ENCODE peak calls at places on chromosomes 6 and 20, in nine cellular contexts. J, O, K, N, S, A, W, Y and T are unnamed samples.

GRCh38 chr6:2751871-2752270 is 1.1 kb upstream of the MYLK4 start:
- DNase-seq in J (no peak), O (no peak), K (no peak), N (no peak), S (no peak), A (no peak), W (no peak), Y (no peak), T (no peak)

GRCh38 chr20:20407891-20408805 is 40.2 kb downstream of the INSM1 start:
- DNase-seq in J (peak; percentile 3), O (peak; percentile 22), K (peak; percentile 46), N (no peak), S (no peak), A (peak; percentile 61), W (peak; percentile 18), Y (peak; percentile 32), T (no peak)

GRCh38 chr6:131213501-131213990 is 78.3 kb downstream of the AKAP7 start:
- DNase-seq in J (no peak), O (no peak), K (no peak), N (no peak), S (no peak), A (no peak), W (peak; percentile 2), Y (peak; percentile 3), T (no peak)

GRCh38 chr20:60097285-60097684 is 139.1 kb downstream of the CDH26 start:
- DNase-seq in J (no peak), O (no peak), K (no peak), N (no peak), S (no peak), A (no peak), W (no peak), Y (no peak), T (no peak)

GRCh38 chr20:2692036-2692885 is at the start of gene EBF4:
- DNase-seq in J (no peak), O (no peak), K (peak; percentile 51), N (peak; percentile 52), S (no peak), A (no peak), W (peak; percentile 78), Y (peak; percentile 13), T (peak; percentile 7)

GRCh38 chr6:133632206-133632605 is 256.7 kb upstream of the TCF21 start:
- DNase-seq in J (no peak), O (no peak), K (no peak), N (no peak), S (no peak), A (peak; percentile 46), W (no peak), Y (peak; percentile 79), T (peak; percentile 35)

GRCh38 chr6:109292420-109292819 is 89.8 kb downstream of the CD164 start:
- DNase-seq in J (no peak), O (no peak), K (no peak), N (peak; percentile 34), S (no peak), A (no peak), W (no peak), Y (no peak), T (no peak)

GRCh38 chr6:154448448-154449096 is 61.9 kb downstream of the CNKSR3 start:
- DNase-seq in J (no peak), O (no peak), K (peak; percentile 43), N (no peak), S (no peak), A (no peak), W (no peak), Y (peak; percentile 90), T (no peak)

GRCh38 chr6:63740709-63741108 is 105.1 kb downstream of the PHF3 start:
- DNase-seq in J (peak; percentile 65), O (no peak), K (no peak), N (no peak), S (no peak), A (peak; percentile 85), W (no peak), Y (peak; percentile 74), T (peak; percentile 84)

GRCh38 chr6:118621799-118622470 is 29.5 kb downstream of the CEP85L start:
- DNase-seq in J (no peak), O (no peak), K (no peak), N (no peak), S (no peak), A (no peak), W (no peak), Y (no peak), T (no peak)

GRCh38 chr20:32538526-32538918 is 46.6 kb downstream of the NOL4L start:
- DNase-seq in J (no peak), O (no peak), K (peak; percentile 70), N (peak; percentile 46), S (no peak), A (no peak), W (no peak), Y (peak; percentile 51), T (no peak)

GRCh38 chr6:5562277-5562676 is 301.0 kb downstream of the FARS2 start:
- DNase-seq in J (no peak), O (no peak), K (no peak), N (no peak), S (no peak), A (no peak), W (no peak), Y (no peak), T (peak; percentile 13)

GRCh38 chr20:17612287-17612974 is 42.6 kb downstream of the DSTN start:
- DNase-seq in J (no peak), O (peak; percentile 39), K (peak; percentile 21), N (peak; percentile 36), S (no peak), A (no peak), W (no peak), Y (peak; percentile 80), T (peak; percentile 41)

GRCh38 chr6:128723667-128724066 is 159.3 kb upstream of the LAMA2 start:
- DNase-seq in J (no peak), O (no peak), K (peak; percentile 60), N (no peak), S (no peak), A (peak; percentile 85), W (no peak), Y (peak; percentile 20), T (peak; percentile 63)

GRCh38 chr20:16314722-16315121 is 258.5 kb downstream of the KIF16B start:
- DNase-seq in J (no peak), O (no peak), K (no peak), N (no peak), S (no peak), A (no peak), W (no peak), Y (no peak), T (no peak)

GRCh38 chr6:163782436-163783003 is 368.0 kb downstream of the QKI start:
- DNase-seq in J (no peak), O (no peak), K (peak; percentile 30), N (peak; percentile 42), S (no peak), A (no peak), W (no peak), Y (no peak), T (no peak)

GRCh38 chr6:27839303-27840081 is 72.7 kb downstream of the OR2B2 start:
- DNase-seq in J (no peak), O (peak; percentile 59), K (no peak), N (no peak), S (no peak), A (peak; percentile 88), W (peak; percentile 32), Y (peak; percentile 91), T (peak; percentile 61)
- H2AFZ ChIP-seq in J (no peak overlapping the region), O (no peak overlapping the region), K (no peak overlapping the region), N (no peak overlapping the region), S (peak overlapping the region; percentile 39), A (peak overlapping the region; percentile 45), W (no peak overlapping the region), Y (peak overlapping the region; percentile 80), T (peak overlapping the region; percentile 74)

GRCh38 chr6:1312444-1313363 is 806 bp downstream of the FOXQ1 start:
- DNase-seq in J (no peak), O (no peak), K (peak; percentile 71), N (peak; percentile 67), S (no peak), A (no peak), W (peak; percentile 66), Y (peak; percentile 42), T (peak; percentile 37)
- H2AFZ ChIP-seq in J (peak overlapping the region; percentile 90), O (no peak overlapping the region), K (peak overlapping the region; percentile 84), N (no peak overlapping the region), S (peak overlapping the region; percentile 74), A (peak overlapping the region; percentile 93), W (peak overlapping the region; percentile 85), Y (peak overlapping the region; percentile 70), T (peak overlapping the region; percentile 94)

GRCh38 chr6:35804996-35805736 is at the start of gene LHFPL5:
- DNase-seq in J (no peak), O (peak; percentile 32), K (peak; percentile 89), N (peak; percentile 83), S (peak; percentile 69), A (peak; percentile 60), W (peak; percentile 92), Y (peak; percentile 41), T (no peak)
- H2AFZ ChIP-seq in J (no peak within 1 kb of the TSS), O (peak within 1 kb of the TSS; percentile 76), K (peak within 1 kb of the TSS; percentile 93), N (no peak within 1 kb of the TSS), S (peak within 1 kb of the TSS; percentile 88), A (peak within 1 kb of the TSS; percentile 20), W (peak within 1 kb of the TSS; percentile 61), Y (no peak within 1 kb of the TSS), T (no peak within 1 kb of the TSS)

GRCh38 chr6:11773013-11773412 is 5.6 kb downstream of the ADTRP start:
- DNase-seq in J (no peak), O (no peak), K (no peak), N (no peak), S (no peak), A (no peak), W (no peak), Y (no peak), T (no peak)

GRCh38 chr6:11770546-11771466 is 7.8 kb downstream of the ADTRP start:
- DNase-seq in J (peak; percentile 89), O (no peak), K (peak; percentile 35), N (peak; percentile 64), S (no peak), A (peak; percentile 98), W (peak; percentile 16), Y (peak; percentile 99), T (peak; percentile 100)

GRCh38 chr6:11773581-11773980 is 5.0 kb downstream of the ADTRP start:
- DNase-seq in J (no peak), O (no peak), K (no peak), N (no peak), S (no peak), A (no peak), W (no peak), Y (no peak), T (no peak)

GRCh38 chr6:11771473-11772048 is 7.0 kb downstream of the ADTRP start:
- DNase-seq in J (no peak), O (no peak), K (no peak), N (no peak), S (no peak), A (peak; percentile 26), W (no peak), Y (peak; percentile 38), T (peak; percentile 77)

DNA sequence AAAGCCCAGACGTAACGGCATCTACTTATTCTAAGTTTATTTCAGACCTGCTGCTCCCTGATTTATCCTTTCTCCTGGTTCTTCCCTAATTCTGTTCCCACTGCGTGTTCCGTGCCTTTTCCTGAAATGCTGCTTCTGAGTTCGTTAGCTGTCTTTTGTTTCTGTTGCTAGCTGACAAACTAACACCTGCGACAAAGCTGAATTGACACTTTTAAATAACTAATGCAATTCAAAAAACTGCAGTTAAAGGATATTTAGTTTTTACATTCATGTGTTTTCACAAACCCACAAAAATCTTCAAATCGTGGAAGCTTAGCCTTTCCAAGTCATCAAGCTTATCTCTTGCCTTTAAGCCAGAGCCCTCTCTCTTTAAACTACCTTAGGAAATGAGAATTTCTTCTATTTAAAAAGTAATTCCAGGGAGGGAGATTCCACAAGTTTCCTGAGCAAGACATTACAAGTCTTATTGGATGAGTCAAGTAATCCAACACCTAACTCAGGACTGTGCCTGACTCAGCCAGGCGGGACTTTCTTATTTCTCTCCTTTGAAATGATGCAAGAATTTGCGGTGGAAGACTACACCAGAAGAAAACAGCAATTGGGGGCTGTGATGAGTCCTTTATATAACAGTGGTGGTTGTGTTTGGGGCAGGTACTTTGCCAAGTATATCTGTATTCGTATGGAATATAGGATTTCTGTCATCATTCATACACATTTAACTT is 6.3 kb downstream of the ADTRP start:
- DNase-seq in J (peak; percentile 76), O (no peak), K (no peak), N (no peak), S (no peak), A (peak; percentile 95), W (no peak), Y (peak; percentile 98), T (peak; percentile 98)
- H2AFZ ChIP-seq in J (peak overlapping the region; percentile 66), O (no peak overlapping the region), K (peak overlapping the region; percentile 4), N (no peak overlapping the region), S (no peak overlapping the region), A (no peak overlapping the region), W (peak overlapping the region; percentile 11), Y (no peak overlapping the region), T (peak overlapping the region; percentile 60)